ENCODE peak calls at places on chromosomes 2 and 18, in seven cellular contexts. R is GM12878, I is K562, H is GM12891, J is HepG2, Y is SK-N-SH, O is H1. S is an unnamed sample.
A peak's percentile ranks its signal among the peaks of the same experiment; 100 is the strongest.

GRCh38 chr2:202032841-202033316 is 776 bp upstream of the FZD7 start:
- DNase-seq in R (no peak), I (peak; percentile 59), H (peak; percentile 38), J (no peak), Y (no peak), O (peak; percentile 84), S (peak; percentile 33)

GRCh38 chr2:129366263-129366662 is 613.2 kb upstream of the RAB6C start:
- DNase-seq in R (no peak), I (no peak), H (no peak), J (no peak), Y (no peak), O (no peak), S (no peak)

GRCh38 chr2:72826156-72826477 is 284 bp upstream of the EXOC6B start:
- DNase-seq in R (no peak), I (no peak), H (no peak), J (no peak), Y (no peak), O (no peak), S (no peak)

GRCh38 chr2:160700006-160700405 is 206.4 kb upstream of the RBMS1 start:
- DNase-seq in R (no peak), I (no peak), H (no peak), J (no peak), Y (no peak), O (no peak), S (no peak)

GRCh38 chr2:52391576-52391975 is 1359.6 kb upstream of the NRXN1 start:
- DNase-seq in R (no peak), I (no peak), H (no peak), J (no peak), Y (no peak), O (no peak), S (no peak)

GRCh38 chr2:158716921-158717320 is 78.2 kb upstream of the DAPL1 start:
- DNase-seq in R (no peak), I (no peak), H (no peak), J (no peak), Y (no peak), O (no peak), S (no peak)

GRCh38 chr2:37802106-37802791 is 122.8 kb upstream of the RMDN2 start:
- DNase-seq in R (no peak), I (no peak), H (no peak), J (no peak), Y (no peak), O (no peak), S (no peak)

GRCh38 chr2:88826399-88826798 is 134.9 kb downstream of the RPIA start:
- DNase-seq in R (no peak), I (no peak), H (no peak), J (no peak), Y (no peak), O (no peak), S (no peak)

GRCh38 chr18:24153397-24153796 is 14.5 kb downstream of the CABYR start:
- DNase-seq in R (no peak), I (no peak), H (peak; percentile 21), J (no peak), Y (no peak), O (no peak), S (no peak)

GRCh38 chr18:57004366-57005121 is 142.3 kb upstream of the BOD1L2 start:
- DNase-seq in R (peak; percentile 63), I (no peak), H (peak; percentile 14), J (peak; percentile 27), Y (no peak), O (no peak), S (no peak)

GRCh38 chr2:239121600-239122012 is 273.7 kb downstream of the TWIST2 start:
- DNase-seq in R (no peak), I (no peak), H (no peak), J (no peak), Y (peak; percentile 70), O (no peak), S (no peak)
- TF ChIP-seq POLR2AphosphoS5 in R (no peak), I (no peak), H (no peak), J (no peak), Y (no peak), O (no peak), S (no peak)

GRCh38 chr2:230416061-230416721 is at the start of gene SP100:
- DNase-seq in R (peak; percentile 81), I (peak; percentile 34), H (peak; percentile 42), J (peak; percentile 80), Y (no peak), O (no peak), S (peak; percentile 39)
- TF ChIP-seq TAF1 in R (peak; percentile 93), I (peak; percentile 85), H (peak; percentile 88), J (peak; percentile 74), Y (no peak), O (no peak), S (peak; percentile 90)

GRCh38 chr2:181862583-181863281 is 28.8 kb upstream of the ITPRID2 start:
- DNase-seq in R (no peak), I (no peak), H (no peak), J (no peak), Y (no peak), O (no peak), S (no peak)

GRCh38 chr2:181859123-181859522 is 32.4 kb upstream of the ITPRID2 start:
- DNase-seq in R (no peak), I (no peak), H (no peak), J (no peak), Y (no peak), O (no peak), S (no peak)

GRCh38 chr2:181858600-181858999 is 32.9 kb upstream of the ITPRID2 start:
- DNase-seq in R (no peak), I (no peak), H (no peak), J (no peak), Y (no peak), O (no peak), S (no peak)

GRCh38 chr2:181857471-181857870 is 34.1 kb upstream of the ITPRID2 start:
- DNase-seq in R (no peak), I (no peak), H (no peak), J (no peak), Y (no peak), O (no peak), S (no peak)

GRCh38 chr2:181861379-181861778 is 30.2 kb upstream of the ITPRID2 start:
- DNase-seq in R (no peak), I (no peak), H (no peak), J (no peak), Y (no peak), O (no peak), S (no peak)
- TF ChIP-seq POLR2AphosphoS5 in R (no peak), I (no peak), H (no peak), J (no peak), Y (no peak), O (no peak), S (no peak)

DNA sequence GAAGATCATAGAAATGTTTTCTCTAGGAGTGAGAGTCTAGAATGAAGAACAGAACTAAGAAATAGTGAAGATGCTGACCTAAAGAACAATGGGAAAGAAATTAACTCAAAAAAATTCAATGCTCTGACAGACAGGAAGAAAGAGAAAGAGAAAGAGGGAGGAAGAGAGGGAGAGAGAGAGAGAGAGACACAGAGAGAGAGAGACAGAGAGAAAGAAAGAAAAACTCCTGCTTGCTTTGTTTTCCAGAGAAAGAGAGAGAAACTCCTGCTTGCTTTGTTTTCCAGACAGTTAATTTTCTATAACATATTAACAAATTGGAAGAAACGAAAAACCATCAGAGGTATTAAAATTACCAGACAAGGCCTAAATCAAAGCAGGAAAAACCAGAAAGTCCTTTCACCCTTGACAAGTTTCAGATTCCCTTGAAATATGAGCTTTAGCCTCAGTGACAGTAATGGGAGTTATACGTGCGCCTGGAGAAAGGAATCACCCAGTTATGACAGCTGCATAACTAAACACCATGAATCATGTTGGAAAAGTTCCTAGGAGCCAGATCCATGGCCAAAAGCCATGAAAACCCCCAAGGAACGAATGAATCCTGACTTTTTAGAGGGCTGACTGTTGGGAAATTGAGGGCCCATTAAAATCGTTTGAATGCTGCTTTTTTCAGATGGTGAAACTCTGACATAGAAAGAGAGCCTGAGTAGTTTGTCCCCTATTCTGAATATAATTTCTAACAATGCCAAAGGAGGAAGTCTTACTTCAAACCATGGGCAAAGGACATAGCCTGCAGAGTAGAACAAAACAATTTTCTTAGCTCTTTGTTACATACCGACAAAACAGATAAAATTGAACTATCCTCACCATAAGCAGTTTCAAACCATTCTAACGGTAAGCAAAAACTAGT is 228.6 kb upstream of the CHST9 start:
- DNase-seq in R (no peak), I (no peak), H (no peak), J (no peak), Y (no peak), O (no peak), S (no peak)
- TF ChIP-seq TAF1 in R (no peak), I (no peak), H (no peak), J (no peak), Y (no peak), O (no peak), S (no peak)

S was measured in GM12892.